ENCODE peak calls at places on chromosomes 1 and 21, in ten cellular contexts. M is gastrocnemius medialis; C is DMS79; E is NCI-H2029; J is effector CD4-positive, alpha-beta T cell; Y is H54; H is HuH-7.5; P is stimulated activated CD4-positive, alpha-beta T cell treated with anti-CD3 and anti-CD28 coated beads, Interleukin-1b, Interleukin-23, amount 100 ng/mL, for 4 hours; W is MG63; D is epithelial cell of esophagus. Q is an unnamed sample.

GRCh38 chr1:225813250-225813964 is 3.5 kb downstream of the EPHX1 start:
- DNase-seq in M (no peak), C (no peak), E (peak; percentile 81), J (no peak), Y (peak; percentile 44), H (peak; percentile 85), P (no peak), W (peak; percentile 26), D (peak; percentile 76), Q (no peak)

GRCh38 chr1:31063636-31064035 is 1.9 kb downstream of the PUM1 start:
- DNase-seq in M (no peak), C (no peak), E (no peak), J (no peak), Y (no peak), H (no peak), P (no peak), W (no peak), D (no peak), Q (no peak)

GRCh38 chr1:113456967-113457366 is 66.7 kb downstream of the MAGI3 start:
- DNase-seq in M (peak; percentile 15), C (no peak), E (no peak), J (no peak), Y (peak; percentile 43), H (peak; percentile 25), P (no peak), W (peak; percentile 88), D (peak; percentile 95), Q (no peak)

GRCh38 chr1:234778215-234779159 is 168.5 kb upstream of the IRF2BP2 start:
- DNase-seq in M (no peak), C (no peak), E (no peak), J (no peak), Y (no peak), H (no peak), P (no peak), W (no peak), D (peak; percentile 8), Q (no peak)

GRCh38 chr1:236089046-236089773 is 24.3 kb upstream of the NID1 start:
- DNase-seq in M (no peak), C (no peak), E (no peak), J (no peak), Y (no peak), H (no peak), P (no peak), W (no peak), D (peak; percentile 51), Q (no peak)

GRCh38 chr1:164838786-164839185 is 279.8 kb downstream of the PBX1 start:
- DNase-seq in M (no peak), C (peak; percentile 66), E (no peak), J (no peak), Y (no peak), H (no peak), P (no peak), W (no peak), D (peak; percentile 73), Q (no peak)

GRCh38 chr1:201895913-201896807 is 7.5 kb downstream of the SHISA4 start:
- DNase-seq in M (peak; percentile 76), C (peak; percentile 64), E (peak; percentile 64), J (peak; percentile 64), Y (peak; percentile 89), H (peak; percentile 86), P (peak; percentile 65), W (peak; percentile 91), D (peak; percentile 90), Q (peak; percentile 69)

GRCh38 chr1:59061876-59062275 is 235.0 kb upstream of the FGGY start:
- DNase-seq in M (peak; percentile 69), C (no peak), E (no peak), J (no peak), Y (no peak), H (no peak), P (no peak), W (peak; percentile 49), D (peak; percentile 50), Q (no peak)

GRCh38 chr1:228471154-228471761 is 15.9 kb upstream of the RNF187 start:
- DNase-seq in M (no peak), C (no peak), E (no peak), J (no peak), Y (no peak), H (no peak), P (no peak), W (no peak), D (no peak), Q (no peak)

GRCh38 chr1:86231076-86231475 is 74.5 kb upstream of the COL24A1 start:
- DNase-seq in M (no peak), C (no peak), E (no peak), J (no peak), Y (no peak), H (no peak), P (no peak), W (peak; percentile 24), D (no peak), Q (no peak)

GRCh38 chr1:160022330-160023310 is 9.2 kb downstream of the PIGM start:
- DNase-seq in M (no peak), C (no peak), E (no peak), J (no peak), Y (no peak), H (no peak), P (no peak), W (peak; percentile 46), D (peak; percentile 84), Q (no peak)

GRCh38 chr1:53391982-53392381 is 64.1 kb upstream of the LRP8 start:
- DNase-seq in M (no peak), C (no peak), E (no peak), J (no peak), Y (no peak), H (no peak), P (no peak), W (peak; percentile 51), D (no peak), Q (no peak)

GRCh38 chr1:54808443-54809207 is 7.5 kb upstream of the TTC22 start:
- DNase-seq in M (no peak), C (no peak), E (no peak), J (no peak), Y (no peak), H (no peak), P (no peak), W (no peak), D (no peak), Q (no peak)

GRCh38 chr1:6082430-6082971 is 36.8 kb downstream of the KCNAB2 start:
- DNase-seq in M (no peak), C (no peak), E (no peak), J (no peak), Y (no peak), H (peak; percentile 62), P (no peak), W (peak; percentile 30), D (no peak), Q (no peak)

GRCh38 chr1:226568077-226568831 is 19.7 kb downstream of the STUM start:
- DNase-seq in M (no peak), C (no peak), E (no peak), J (no peak), Y (no peak), H (peak; percentile 49), P (no peak), W (no peak), D (no peak), Q (no peak)

GRCh38 chr1:38546630-38547029 is 312.9 kb downstream of the RRAGC start:
- DNase-seq in M (no peak), C (no peak), E (no peak), J (no peak), Y (no peak), H (no peak), P (no peak), W (peak; percentile 70), D (no peak), Q (no peak)

GRCh38 chr1:17605582-17606344 is 66.3 kb downstream of the ARHGEF10L start:
- DNase-seq in M (no peak), C (peak; percentile 50), E (peak; percentile 53), J (no peak), Y (no peak), H (no peak), P (no peak), W (no peak), D (no peak), Q (no peak)

GRCh38 chr1:52725903-52726264 is 369 bp upstream of the ZYG11B start:
- DNase-seq in M (no peak), C (no peak), E (no peak), J (no peak), Y (no peak), H (no peak), P (no peak), W (no peak), D (no peak), Q (no peak)

GRCh38 chr21:14956826-14957225 is 108.0 kb downstream of the NRIP1 start:
- DNase-seq in M (no peak), C (no peak), E (no peak), J (no peak), Y (no peak), H (no peak), P (no peak), W (no peak), D (peak; percentile 49), Q (no peak)

Q was measured in T-cell.